ENCODE peak calls at places on chromosomes 3 and 15, in ten cellular contexts. V, S, I, T, M, L, D, O, E and P are unnamed samples.

GRCh38 chr3:94066829-94067470 is 4.1 kb downstream of the NSUN3 start:
- DNase-seq in V (no peak), S (no peak), I (no peak), T (no peak), M (no peak), L (no peak), D (no peak), O (peak; percentile 63), E (no peak), P (no peak)

GRCh38 chr15:83570756-83571155 is 83.2 kb upstream of the ADAMTSL3 start:
- DNase-seq in V (no peak), S (no peak), I (no peak), T (no peak), M (no peak), L (no peak), D (no peak), O (no peak), E (no peak), P (no peak)

GRCh38 chr15:33068531-33068990 is 126.0 kb downstream of the FMN1 start:
- DNase-seq in V (peak; percentile 89), S (no peak), I (peak; percentile 58), T (peak; percentile 68), M (no peak), L (peak; percentile 90), D (peak; percentile 96), O (no peak), E (no peak), P (no peak)

GRCh38 chr3:174409085-174409743 is 449.9 kb upstream of the NAALADL2 start:
- DNase-seq in V (no peak), S (no peak), I (no peak), T (no peak), M (no peak), L (no peak), D (no peak), O (no peak), E (no peak), P (no peak)

GRCh38 chr3:195194559-195195161 is 76.3 kb downstream of the XXYLT1 start:
- DNase-seq in V (no peak), S (no peak), I (no peak), T (no peak), M (no peak), L (no peak), D (no peak), O (no peak), E (no peak), P (no peak)

GRCh38 chr3:17946619-17947018 is 204.2 kb upstream of the TBC1D5 start:
- DNase-seq in V (no peak), S (no peak), I (no peak), T (no peak), M (no peak), L (no peak), D (no peak), O (no peak), E (no peak), P (no peak)

GRCh38 chr15:80405554-80405850 is 1.3 kb downstream of the ARNT2 start:
- DNase-seq in V (no peak), S (no peak), I (no peak), T (no peak), M (no peak), L (no peak), D (no peak), O (no peak), E (no peak), P (no peak)

GRCh38 chr3:95356764-95357501 is 1294.1 kb downstream of the NSUN3 start:
- DNase-seq in V (no peak), S (no peak), I (no peak), T (no peak), M (no peak), L (no peak), D (no peak), O (no peak), E (no peak), P (no peak)

GRCh38 chr3:101963902-101964362 is 114.6 kb downstream of the NFKBIZ start:
- DNase-seq in V (no peak), S (peak; percentile 64), I (no peak), T (peak; percentile 76), M (peak; percentile 6), L (no peak), D (no peak), O (peak; percentile 81), E (no peak), P (no peak)

GRCh38 chr3:48504051-48504946 is at the start of gene SHISA5:
- DNase-seq in V (peak; percentile 84), S (peak; percentile 84), I (peak; percentile 72), T (peak; percentile 86), M (peak; percentile 27), L (peak; percentile 76), D (peak; percentile 82), O (peak; percentile 54), E (no peak), P (no peak)

GRCh38 chr3:48505146-48505545 is 1.2 kb upstream of the SHISA5 start:
- DNase-seq in V (no peak), S (no peak), I (no peak), T (no peak), M (no peak), L (no peak), D (no peak), O (no peak), E (no peak), P (no peak)

GRCh38 chr3:48503406-48504050 is 446 bp downstream of the SHISA5 start:
- DNase-seq in V (peak; percentile 53), S (peak; percentile 59), I (peak; percentile 42), T (peak; percentile 75), M (no peak), L (peak; percentile 54), D (peak; percentile 55), O (peak; percentile 57), E (no peak), P (no peak)

GRCh38 chr3:48511551-48511950 is 7.6 kb upstream of the SHISA5 start:
- DNase-seq in V (no peak), S (no peak), I (no peak), T (no peak), M (no peak), L (no peak), D (no peak), O (no peak), E (no peak), P (no peak)

GRCh38 chr3:48507256-48508061 is 3.5 kb upstream of the SHISA5 start:
- DNase-seq in V (peak; percentile 65), S (peak; percentile 56), I (peak; percentile 65), T (peak; percentile 70), M (peak; percentile 66), L (peak; percentile 76), D (peak; percentile 71), O (peak; percentile 54), E (no peak), P (peak; percentile 59)
- TF ChIP-seq CTCF in V (peak; percentile 60), S (peak; percentile 43), I (no peak), T (peak; percentile 49), M (peak; percentile 86), L (peak; percentile 55), D (peak; percentile 70), O (peak; percentile 44), E (peak; percentile 56), P (peak; percentile 45)

DNA sequence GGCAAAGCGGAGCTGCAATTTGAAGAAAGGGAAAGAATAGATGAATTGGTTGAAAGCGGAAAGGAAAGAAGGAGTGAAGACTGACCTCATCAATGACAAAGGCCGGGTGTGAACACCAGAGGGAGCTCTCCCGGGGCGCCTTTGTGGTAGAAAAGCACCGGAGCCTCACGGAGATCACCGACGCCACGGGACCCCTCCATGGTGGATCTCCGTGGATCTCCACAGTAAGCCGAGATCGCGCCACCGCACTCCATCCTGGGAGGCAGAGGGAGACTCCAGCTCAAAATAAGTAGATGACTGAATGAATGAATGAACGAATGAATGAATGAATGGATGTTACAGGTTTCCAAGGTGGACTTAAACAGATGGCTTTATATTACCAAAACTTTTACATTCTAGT is 25.0 kb downstream of the GPR160 start:
- DNase-seq in V (no peak), S (no peak), I (no peak), T (no peak), M (no peak), L (no peak), D (no peak), O (no peak), E (no peak), P (no peak)
- TF ChIP-seq CTCF in V (no peak), S (no peak), I (no peak), T (peak; percentile 7), M (no peak), L (no peak), D (no peak), O (no peak), E (no peak), P (no peak)

GRCh38 chr3:185976100-185976499 is 38.3 kb upstream of the TRA2B start:
- DNase-seq in V (no peak), S (no peak), I (no peak), T (no peak), M (no peak), L (no peak), D (no peak), O (no peak), E (no peak), P (no peak)

GRCh38 chr3:185979721-185980121 is 41.9 kb upstream of the TRA2B start:
- DNase-seq in V (no peak), S (no peak), I (no peak), T (no peak), M (no peak), L (no peak), D (no peak), O (peak; percentile 23), E (no peak), P (no peak)

GRCh38 chr3:185978516-185978915 is 40.7 kb upstream of the TRA2B start:
- DNase-seq in V (no peak), S (no peak), I (no peak), T (no peak), M (no peak), L (no peak), D (no peak), O (no peak), E (no peak), P (no peak)

GRCh38 chr3:185977679-185978040 is 39.8 kb upstream of the TRA2B start:
- DNase-seq in V (no peak), S (no peak), I (no peak), T (no peak), M (no peak), L (no peak), D (no peak), O (no peak), E (no peak), P (no peak)

DNA sequence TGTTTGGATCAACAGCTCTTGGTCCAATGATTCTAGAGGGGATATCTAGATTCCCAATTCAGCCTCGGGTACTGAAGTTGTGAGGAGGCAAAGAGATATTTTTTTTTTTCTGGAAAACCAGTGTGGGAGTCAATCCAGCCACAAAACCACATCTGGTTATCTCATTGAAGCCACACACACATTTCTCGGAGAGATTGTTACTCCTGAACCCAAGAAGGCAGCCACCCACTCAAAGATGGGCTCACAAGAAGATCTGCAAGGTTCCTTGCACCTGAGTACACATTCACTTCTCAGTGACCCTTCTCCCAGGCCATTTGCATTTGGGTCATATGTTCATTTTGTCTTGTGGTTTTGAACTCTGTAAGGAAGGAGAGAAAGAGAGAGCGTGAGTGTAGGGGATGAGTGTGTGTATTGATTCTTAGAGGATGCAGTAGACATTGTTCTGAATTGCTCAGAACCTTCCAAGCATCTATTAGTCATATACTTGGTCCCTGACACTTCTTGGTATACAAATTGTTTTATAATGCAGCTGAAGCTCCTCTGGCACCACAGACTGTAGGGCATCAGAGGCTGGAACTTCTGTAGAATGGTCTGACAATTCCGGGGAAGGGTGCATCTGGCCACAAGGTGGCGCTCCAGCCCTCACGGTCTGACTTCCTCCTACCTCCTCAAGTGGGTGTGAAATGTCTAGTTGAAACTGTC is 39.3 kb upstream of the TRA2B start:
- DNase-seq in V (peak; percentile 90), S (peak; percentile 80), I (peak; percentile 77), T (peak; percentile 86), M (peak; percentile 76), L (peak; percentile 83), D (peak; percentile 79), O (peak; percentile 79), E (no peak), P (peak; percentile 58)
- TF ChIP-seq CTCF in V (peak; percentile 90), S (peak; percentile 94), I (peak; percentile 70), T (peak; percentile 92), M (peak; percentile 95), L (peak; percentile 84), D (peak; percentile 51), O (peak; percentile 90), E (peak; percentile 77), P (peak; percentile 93)

GRCh38 chr3:72573051-72573450 is 275.2 kb downstream of the SHQ1 start:
- DNase-seq in V (no peak), S (no peak), I (no peak), T (no peak), M (no peak), L (no peak), D (no peak), O (no peak), E (no peak), P (no peak)
- TF ChIP-seq CTCF in V (no peak), S (no peak), I (no peak), T (no peak), M (no peak), L (no peak), D (no peak), O (no peak), E (no peak), P (no peak)